ENCODE peak calls at places on chromosomes 11 and 22, in nine cellular contexts. L is MM.1S, O is GM23338, R is GM23248, H is HCT116, S is hepatocyte, B is PC-3, M is SK-N-SH, F is neural progenitor cell. E is an unnamed sample. For H3K79me2, the result is how much of the 10 kb centered on the place peaks cover.

GRCh38 chr11:6219359-6219758 is 14.0 kb downstream of the C11orf42 start:
- DNase-seq in B (peak), F (no peak), L (no peak), S (peak), R (peak), O (no peak), M (no peak), H (no peak), E (no peak)

GRCh38 chr11:44846852-44847251 is 103.8 kb downstream of the TP53I11 start:
- DNase-seq in F (no peak), H (no peak), R (no peak), L (no peak), M (no peak), S (no peak), B (no peak), O (no peak), E (no peak)

GRCh38 chr22:17913705-17914282 is 110.6 kb downstream of the MICAL3 start:
- DNase-seq in L (no peak), M (no peak), R (peak), H (no peak), O (no peak), B (no peak), F (no peak), S (no peak), E (no peak)

GRCh38 chr11:66324626-66325025 is 7.8 kb upstream of the CD248 start:
- DNase-seq in M (peak), B (no peak), O (no peak), L (no peak), H (no peak), R (peak), S (no peak), F (no peak), E (no peak)

GRCh38 chr22:23522642-23523251 is 57.3 kb downstream of the IGLL1 start:
- DNase-seq in B (peak), H (no peak), S (peak), M (peak), R (peak), F (peak), O (peak), L (no peak), E (no peak)

GRCh38 chr11:130774703-130775102 is 141.6 kb downstream of the SNX19 start:
- DNase-seq in M (no peak), L (no peak), F (no peak), O (no peak), H (no peak), S (no peak), R (peak), B (peak), E (no peak)

GRCh38 chr22:40450651-40451050 is 80.3 kb downstream of the SGSM3 start:
- DNase-seq in F (no peak), L (no peak), B (no peak), H (no peak), M (no peak), S (no peak), R (peak), O (no peak), E (no peak)

GRCh38 chr11:1770061-1770460 is 6.3 kb upstream of the CTSD start:
- DNase-seq in O (no peak), M (no peak), L (no peak), S (no peak), F (no peak), B (no peak), H (no peak), R (no peak), E (no peak)

GRCh38 chr11:33742249-33742851 is 6.1 kb upstream of the CD59 start:
- DNase-seq in L (peak), F (no peak), O (no peak), M (peak), B (peak), R (peak), H (no peak), S (no peak), E (peak)

GRCh38 chr11:66115638-66116410 is 45.8 kb downstream of the PACS1 start:
- DNase-seq in R (no peak), B (no peak), S (no peak), O (no peak), F (peak), L (peak), H (no peak), M (no peak), E (peak)

GRCh38 chr11:117809236-117810055 is 12.4 kb upstream of the DSCAML1 start:
- DNase-seq in S (peak), O (peak), R (peak), L (no peak), M (peak), H (peak), F (peak), B (peak), E (no peak)

GRCh38 chr11:7471071-7471470 is 14.2 kb upstream of the OLFML1 start:
- DNase-seq in B (no peak), F (no peak), H (no peak), L (no peak), S (no peak), M (no peak), O (no peak), R (no peak), E (no peak)

GRCh38 chr11:36774603-36775002 is 176.6 kb upstream of the RAG2 start:
- DNase-seq in H (no peak), L (no peak), S (no peak), B (peak), R (peak), F (no peak), M (no peak), O (no peak), E (no peak)

GRCh38 chr11:70410276-70410675 is 11.9 kb downstream of the CTTN start:
- DNase-seq in S (no peak), L (no peak), H (no peak), M (no peak), O (no peak), B (no peak), F (no peak), R (no peak), E (no peak)
- TF ChIP-seq EZH2phosphoT487 in S (no peak), L (no peak), H (no peak), M (no peak), O (no peak), B (no peak), F (no peak), R (no peak), E (no peak)

GRCh38 chr22:46087816-46088277 is 62.5 kb upstream of the PPARA start:
- DNase-seq in B (no peak), L (no peak), H (no peak), O (no peak), F (peak), M (peak), R (peak), S (peak), E (no peak)

GRCh38 chr22:46089426-46090041 is 60.8 kb upstream of the PPARA start:
- DNase-seq in B (no peak), M (no peak), H (no peak), F (no peak), S (no peak), O (no peak), R (no peak), L (no peak), E (no peak)

GRCh38 chr22:46087336-46087690 is 63.0 kb upstream of the PPARA start:
- DNase-seq in B (no peak), H (no peak), O (no peak), S (no peak), F (no peak), L (no peak), M (no peak), R (no peak), E (no peak)

GRCh38 chr22:46090051-46090591 is 60.2 kb upstream of the PPARA start:
- DNase-seq in B (no peak), O (no peak), S (no peak), F (no peak), R (peak), L (no peak), H (no peak), M (no peak), E (no peak)

GRCh38 chr22:46088541-46089311 is 61.6 kb upstream of the PPARA start:
- DNase-seq in B (no peak), O (no peak), L (no peak), F (no peak), H (no peak), S (no peak), R (peak), M (no peak), E (no peak)
- H3K79me2 ChIP-seq in B (half or more), O (under half), L (under half), F (under half), H (half or more), S (under half), R (half or more), M (half or more), E (under half)

DNA sequence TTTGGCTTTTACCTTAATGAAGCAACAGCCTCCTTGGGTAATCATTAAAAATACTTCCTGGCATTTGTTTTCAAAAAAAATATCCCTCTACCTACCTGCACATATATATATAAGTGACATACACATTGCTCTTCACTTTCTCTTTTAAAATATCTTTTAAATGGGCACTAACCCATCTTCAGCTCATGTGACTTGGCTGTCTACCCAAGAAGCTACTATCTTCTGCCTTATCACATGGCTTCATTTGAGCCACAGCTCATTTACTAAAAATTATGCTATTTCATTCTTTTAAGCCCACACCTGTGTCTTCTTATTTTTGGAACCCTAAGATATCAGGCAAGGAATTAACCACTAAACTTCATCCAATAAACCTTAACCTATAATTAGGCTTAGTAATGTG is 37.0 kb upstream of the SOX6 start:
- DNase-seq in R (no peak), L (no peak), S (no peak), F (no peak), M (no peak), B (no peak), H (no peak), O (no peak), E (no peak)
- TF ChIP-seq EZH2phosphoT487 in R (no peak), L (no peak), S (no peak), F (no peak), M (no peak), B (no peak), H (no peak), O (no peak), E (no peak)

GRCh38 chr22:42086051-42086450 is 4.5 kb downstream of the NDUFA6 start:
- DNase-seq in F (no peak), M (no peak), S (no peak), R (no peak), O (no peak), L (no peak), B (no peak), H (no peak), E (no peak)

GRCh38 chr22:42083119-42083518 is 3.6 kb downstream of the SMDT1 start:
- DNase-seq in L (no peak), F (no peak), R (no peak), O (no peak), S (no peak), M (no peak), H (no peak), B (no peak), E (no peak)

GRCh38 chr22:42079319-42080251 is at the start of gene SMDT1:
- DNase-seq in B (peak), L (peak), O (peak), R (peak), H (peak), S (peak), F (peak), M (peak), E (peak)

GRCh38 chr22:42080287-42080686 is 787 bp downstream of the SMDT1 start:
- DNase-seq in H (no peak), L (peak), B (peak), O (peak), R (peak), F (peak), S (peak), M (peak), E (no peak)

DNA sequence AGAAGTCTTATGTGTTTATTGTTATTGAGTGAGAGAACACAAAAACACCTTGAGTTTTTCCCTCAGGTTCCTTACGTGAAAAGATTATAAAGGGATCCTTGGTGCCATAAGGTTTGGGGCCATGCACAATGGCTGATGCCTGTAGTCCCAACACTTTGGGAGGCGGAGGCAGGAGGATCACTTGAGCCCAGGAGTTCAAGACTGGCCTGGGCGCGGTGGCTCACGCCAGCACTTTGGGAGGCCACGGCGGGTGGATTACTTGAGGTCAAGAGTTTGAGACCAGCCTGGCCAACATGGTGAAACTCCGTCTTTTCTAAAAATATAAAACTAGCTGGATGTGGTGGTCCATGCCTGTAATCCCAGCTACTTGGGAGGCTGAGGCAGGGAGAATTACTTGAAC is 5.4 kb downstream of the SMDT1 start:
- DNase-seq in H (no peak), R (no peak), B (no peak), O (no peak), S (no peak), L (no peak), F (no peak), M (no peak), E (no peak)
- H3K79me2 ChIP-seq in H (under half), R (half or more), B (under half), O (under half), S (half or more), L (half or more), F (under half), M (under half), E (under half)

DNA sequence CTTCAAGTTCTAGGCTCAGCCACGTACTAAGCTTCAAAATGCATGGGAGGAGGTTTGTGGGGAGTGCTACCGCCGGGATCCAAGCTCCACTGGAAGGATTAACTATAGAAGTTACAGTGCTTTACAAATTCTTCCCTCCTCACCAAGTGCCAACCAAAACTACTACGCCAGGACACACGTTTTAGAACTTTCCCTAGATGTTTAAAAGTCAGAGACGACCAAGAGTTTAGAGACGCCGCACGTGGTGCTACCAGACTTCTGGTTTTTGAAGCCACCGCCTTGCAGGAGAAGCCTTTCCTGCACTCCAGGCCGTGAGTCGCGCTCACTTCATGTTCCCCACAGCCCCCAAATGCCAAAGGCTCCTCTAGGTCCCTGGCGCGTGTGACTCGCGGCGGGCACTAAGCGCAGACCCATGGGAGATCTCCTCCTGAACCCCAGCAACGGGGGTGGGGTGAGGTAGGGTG is 734 bp downstream of the SNU13 start:
- DNase-seq in O (peak), L (peak), H (no peak), S (peak), B (peak), F (peak), M (peak), R (peak), E (peak)
- TF ChIP-seq EZH2phosphoT487 in O (no peak), L (no peak), H (no peak), S (no peak), B (no peak), F (no peak), M (no peak), R (no peak), E (no peak)

GRCh38 chr22:46997311-46997970 is 235.0 kb downstream of the TBC1D22A start:
- DNase-seq in L (no peak), R (no peak), O (no peak), M (no peak), F (no peak), H (no peak), B (no peak), S (no peak), E (no peak)

GRCh38 chr22:46994983-46995382 is 232.5 kb downstream of the TBC1D22A start:
- DNase-seq in M (no peak), O (no peak), B (no peak), S (no peak), R (no peak), F (no peak), H (no peak), L (no peak), E (no peak)

GRCh38 chr22:46995501-46996360 is 233.3 kb downstream of the TBC1D22A start:
- DNase-seq in M (no peak), R (no peak), B (no peak), L (no peak), H (no peak), S (no peak), F (no peak), O (no peak), E (no peak)

GRCh38 chr22:46998346-46998745 is 235.9 kb downstream of the TBC1D22A start:
- DNase-seq in R (no peak), L (no peak), O (no peak), F (no peak), B (no peak), H (no peak), M (no peak), S (no peak), E (no peak)

DNA sequence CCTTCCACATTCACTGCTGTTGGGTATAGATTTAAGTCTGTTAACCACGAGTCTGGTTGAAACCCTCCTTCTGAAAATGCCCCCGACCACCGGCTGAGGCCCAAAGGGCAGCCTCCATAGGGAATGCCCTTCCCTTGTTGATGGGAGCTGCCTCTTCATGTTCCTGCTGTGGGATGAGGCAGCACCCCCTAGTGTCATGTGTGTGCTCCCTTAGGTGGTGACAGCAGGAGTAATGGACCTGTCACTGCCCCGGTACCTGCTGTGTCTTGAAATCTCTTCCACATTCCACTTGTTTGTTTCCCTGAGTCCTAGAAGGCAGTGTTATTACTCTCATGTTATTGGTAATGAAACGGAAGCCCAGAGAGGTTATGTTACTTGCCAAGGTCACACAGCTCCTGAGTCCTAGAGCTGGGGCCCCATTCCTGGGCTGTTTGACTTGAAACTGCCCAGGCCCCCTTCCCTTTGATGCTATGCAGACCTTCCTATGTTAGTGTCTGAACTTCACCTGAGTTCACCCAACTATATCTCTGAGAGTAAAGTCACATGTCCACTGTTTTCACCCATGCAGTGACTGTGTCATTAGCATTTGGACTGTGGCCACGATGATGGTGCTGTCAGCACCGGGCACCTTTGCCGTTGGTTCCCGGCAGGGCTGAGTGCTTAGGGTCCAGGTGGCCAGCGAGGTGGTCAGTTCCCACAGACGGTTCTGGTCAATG is 234.3 kb downstream of the TBC1D22A start:
- DNase-seq in M (peak), H (no peak), O (no peak), R (no peak), L (no peak), F (no peak), S (no peak), B (peak), E (no peak)
- H3K79me2 ChIP-seq in M (under half), H (under half), O (under half), R (under half), L (under half), F (under half), S (under half), B (under half), E (under half)

GRCh38 chr22:38935023-38935422 is 22.4 kb upstream of the APOBEC3A start:
- DNase-seq in S (no peak), F (no peak), H (no peak), M (no peak), R (no peak), L (no peak), B (peak), O (no peak), E (no peak)
- TF ChIP-seq EZH2phosphoT487 in S (no peak), F (no peak), H (no peak), M (no peak), R (no peak), L (no peak), B (no peak), O (no peak), E (no peak)

DNA sequence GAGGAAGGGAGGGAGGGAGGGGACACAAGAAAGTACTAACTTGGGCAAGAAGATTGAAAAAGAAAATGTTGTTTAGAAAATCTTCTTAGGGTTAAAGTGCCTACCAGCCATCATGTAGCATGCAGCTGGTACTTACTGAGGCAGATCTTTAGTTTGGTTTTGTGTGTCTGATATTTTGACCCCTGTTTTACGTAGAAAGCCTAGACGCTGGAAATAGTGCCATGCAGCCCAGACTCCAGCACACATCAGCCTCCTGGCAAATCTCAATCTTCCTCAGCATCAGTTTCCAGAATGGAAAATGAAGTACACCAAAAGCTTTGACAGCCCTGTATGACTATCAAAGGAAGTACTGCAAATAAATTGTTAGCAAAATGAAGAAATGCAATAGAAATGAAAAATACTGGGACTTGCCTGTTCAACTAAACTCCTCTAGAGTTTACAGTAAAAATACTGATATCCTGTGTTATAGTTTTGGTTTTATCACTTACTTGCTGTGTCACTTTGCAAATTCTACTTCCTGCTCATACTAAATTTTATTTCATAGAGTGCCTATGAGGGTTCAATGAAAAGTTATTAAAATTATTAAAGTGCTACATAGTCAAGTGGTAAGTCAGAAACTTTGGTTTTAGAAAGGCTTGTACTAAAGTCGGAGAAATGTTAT is 7.4 kb downstream of the USP28 start:
- DNase-seq in M (no peak), H (no peak), L (no peak), O (no peak), B (no peak), F (no peak), S (no peak), R (no peak), E (no peak)
- H3K79me2 ChIP-seq in M (half or more), H (under half), L (half or more), O (half or more), B (under half), F (under half), S (half or more), R (under half), E (under half)